ENCODE peak calls at places on chromosome 1, in four cellular contexts. X, I, V and R are unnamed samples.

GRCh38 chr1:109784551-109785252 is 21.0 kb upstream of the EPS8L3 start:
- DNase-seq in I (no peak), X (peak; percentile 17), V (no peak), R (no peak)

GRCh38 chr1:242454262-242455051 is 70.0 kb downstream of the PLD5 start:
- DNase-seq in X (no peak), V (peak; percentile 56), I (no peak), R (no peak)

GRCh38 chr1:92374211-92374610 is 75.4 kb downstream of the RPAP2 start:
- DNase-seq in X (no peak), I (no peak), V (no peak), R (no peak)

GRCh38 chr1:202234331-202235002 is 40.9 kb downstream of the LGR6 start:
- DNase-seq in X (no peak), I (no peak), V (no peak), R (no peak)

GRCh38 chr1:26336477-26337205 is 17.3 kb downstream of the CRYBG2 start:
- DNase-seq in V (peak; percentile 95), I (peak; percentile 89), X (peak; percentile 56), R (no peak)

GRCh38 chr1:86649618-86650017 is 54.8 kb upstream of the SH3GLB1 start:
- DNase-seq in X (no peak), V (no peak), I (no peak), R (no peak)

GRCh38 chr1:190429932-190430331 is 47.7 kb downstream of the BRINP3 start:
- DNase-seq in V (no peak), I (no peak), X (no peak), R (no peak)

GRCh38 chr1:243756529-243756928 is 93.5 kb downstream of the AKT3 start:
- DNase-seq in X (no peak), V (peak; percentile 6), I (no peak), R (no peak)

GRCh38 chr1:33036051-33036525 is 595 bp downstream of the AK2 start:
- DNase-seq in X (no peak), I (no peak), V (peak; percentile 40), R (no peak)

GRCh38 chr1:212860713-212861581 is 2.9 kb downstream of the FLVCR1 start:
- DNase-seq in V (no peak), I (no peak), X (no peak), R (no peak)

GRCh38 chr1:221794079-221794670 is 52.3 kb upstream of the DUSP10 start:
- DNase-seq in I (no peak), V (peak; percentile 47), X (no peak), R (no peak)

GRCh38 chr1:5849550-5849949 is 142.7 kb downstream of the NPHP4 start:
- DNase-seq in V (no peak), I (no peak), X (no peak), R (no peak)

GRCh38 chr1:44251989-44252625 is 38.8 kb downstream of the DMAP1 start:
- DNase-seq in X (no peak), I (no peak), V (no peak), R (no peak)

GRCh38 chr1:78649628-78650027 is at the start of gene IFI44:
- DNase-seq in X (peak; percentile 92), V (peak; percentile 75), I (peak; percentile 64), R (peak; percentile 49)

GRCh38 chr1:23103001-23103879 is 65.4 kb downstream of the LUZP1 start:
- DNase-seq in V (peak; percentile 76), X (no peak), I (no peak), R (no peak)

GRCh38 chr1:194544012-194544411 is 1357.6 kb upstream of the B3GALT2 start:
- DNase-seq in X (no peak), V (no peak), I (no peak), R (no peak)

GRCh38 chr1:110880708-110881374 is 7.9 kb downstream of the CD53 start:
- DNase-seq in V (peak; percentile 63), X (no peak), I (no peak), R (no peak)

GRCh38 chr1:243595527-243596206 is 254.4 kb downstream of the AKT3 start:
- DNase-seq in V (peak; percentile 95), X (no peak), I (no peak), R (no peak)

GRCh38 chr1:15364740-15365139 is 44.9 kb upstream of the EFHD2 start:
- DNase-seq in I (no peak), X (no peak), V (peak; percentile 52), R (no peak)

GRCh38 chr1:1550591-1551432 is 10.4 kb upstream of the TMEM240 start:
- DNase-seq in V (no peak), X (no peak), I (no peak), R (no peak)
- TF ChIP-seq CTCF in V (peak; percentile 26), X (peak; percentile 10), I (no peak), R (peak; percentile 45)

GRCh38 chr1:219544163-219544846 is 68.6 kb downstream of the ZC3H11B start:
- DNase-seq in X (no peak), V (no peak), I (no peak), R (no peak)
- TF ChIP-seq CTCF in X (no peak), V (no peak), I (no peak), R (peak; percentile 21)

DNA sequence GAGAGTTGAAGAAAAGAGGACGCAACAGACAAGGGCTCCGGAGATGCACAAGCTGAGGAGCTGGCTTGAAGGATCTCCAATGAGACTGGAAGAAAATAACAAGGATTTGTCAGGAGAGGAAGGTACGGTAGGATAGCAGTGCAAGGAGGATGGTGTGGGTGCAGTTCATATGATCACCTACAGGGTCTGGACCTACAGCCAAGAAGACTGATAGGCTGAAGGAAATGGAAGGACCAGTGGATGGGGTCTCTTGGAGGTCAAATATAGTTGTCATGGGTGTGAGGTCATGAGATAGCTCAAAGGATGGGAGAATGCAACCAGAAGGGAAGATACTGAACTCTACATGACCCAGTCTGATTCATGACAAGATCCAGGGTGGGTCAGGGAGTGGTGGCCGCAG is 15.2 kb upstream of the KANK4 start:
- DNase-seq in X (no peak), I (no peak), V (no peak), R (no peak)
- TF ChIP-seq CTCF in X (peak; percentile 12), I (no peak), V (peak; percentile 29), R (no peak)

GRCh38 chr1:114558548-114558947 is 22.9 kb downstream of the BCAS2 start:
- DNase-seq in X (no peak), V (peak; percentile 17), I (no peak), R (no peak)
- TF ChIP-seq CTCF in X (peak; percentile 22), V (peak; percentile 7), I (peak; percentile 65), R (peak; percentile 24)

GRCh38 chr1:246776923-246777322 is 52.7 kb downstream of the SCCPDH start:
- DNase-seq in V (no peak), X (no peak), I (no peak), R (no peak)
- TF ChIP-seq CTCF in V (no peak), X (no peak), I (no peak), R (no peak)

GRCh38 chr1:114669562-114670082 is at the start of gene DENND2C:
- DNase-seq in X (no peak), I (no peak), V (no peak), R (no peak)
- TF ChIP-seq CTCF in X (no peak), I (no peak), V (peak; percentile 3), R (peak; percentile 15)

GRCh38 chr1:158116768-158117167 is 63.9 kb upstream of the CD1D start:
- DNase-seq in X (no peak), I (no peak), V (no peak), R (no peak)

GRCh38 chr1:158112994-158113758 is 67.5 kb upstream of the CD1D start:
- DNase-seq in X (no peak), I (peak; percentile 22), V (peak; percentile 42), R (no peak)

GRCh38 chr1:158116311-158116710 is 64.4 kb upstream of the CD1D start:
- DNase-seq in I (no peak), V (no peak), X (no peak), R (no peak)

GRCh38 chr1:158115126-158115525 is 65.6 kb upstream of the CD1D start:
- DNase-seq in I (no peak), X (no peak), V (no peak), R (no peak)

DNA sequence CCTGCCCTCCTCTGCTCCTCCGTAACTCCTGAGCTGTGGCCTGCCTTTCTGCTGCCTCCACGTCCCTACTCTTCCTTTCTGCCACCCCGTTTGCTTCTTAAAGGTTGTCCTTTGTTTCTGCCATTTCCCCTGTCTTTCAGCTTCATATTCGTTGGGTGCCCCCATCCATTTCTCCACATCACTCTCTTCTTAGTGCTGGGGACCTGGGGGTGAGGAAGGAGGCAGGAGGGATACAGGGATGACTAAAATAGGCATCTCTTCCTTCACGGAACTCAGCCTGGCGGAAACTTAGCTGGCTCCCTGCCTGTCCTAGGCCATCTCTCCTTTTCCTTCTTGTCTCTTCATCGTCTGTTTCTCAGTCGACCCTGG is 67.0 kb upstream of the CD1D start:
- DNase-seq in V (no peak), I (no peak), X (no peak), R (no peak)
- TF ChIP-seq CTCF in V (no peak), I (no peak), X (no peak), R (no peak)

DNA sequence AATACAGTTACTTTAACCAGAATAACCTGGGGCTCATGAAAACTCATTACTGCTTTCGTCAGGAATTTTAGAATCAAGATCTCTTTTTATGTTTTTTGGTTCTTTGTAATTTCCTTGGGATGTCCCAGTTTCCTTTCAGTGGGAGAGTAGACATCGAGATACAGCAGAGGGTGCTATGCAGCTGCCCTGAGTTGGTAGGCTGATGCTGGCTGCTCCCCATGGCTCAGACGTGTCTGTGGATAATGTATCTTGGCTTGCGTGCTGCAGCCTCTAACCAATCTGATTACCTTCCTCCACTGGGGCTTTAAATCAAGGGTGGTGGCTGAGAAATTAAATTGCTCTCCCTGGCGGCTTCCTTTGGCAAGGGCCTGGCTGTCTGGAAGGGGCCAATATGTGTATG is 253.7 kb downstream of the CACNA1E start:
- DNase-seq in X (no peak), V (peak; percentile 27), I (no peak), R (no peak)
- TF ChIP-seq CTCF in X (no peak), V (no peak), I (no peak), R (no peak)

GRCh38 chr1:229378586-229379442 is 36.0 kb upstream of the CCSAP start:
- DNase-seq in V (no peak), X (no peak), I (no peak), R (no peak)
- TF ChIP-seq CTCF in V (no peak), X (no peak), I (no peak), R (no peak)

GRCh38 chr1:17184161-17184665 is 20.7 kb upstream of the PADI1 start:
- DNase-seq in X (no peak), V (no peak), I (no peak), R (no peak)

GRCh38 chr1:17186216-17186894 is 18.6 kb upstream of the PADI1 start:
- DNase-seq in V (no peak), X (no peak), I (no peak), R (no peak)

GRCh38 chr1:17185485-17185860 is 19.5 kb upstream of the PADI1 start:
- DNase-seq in V (no peak), X (no peak), I (no peak), R (no peak)

GRCh38 chr1:17183388-17184160 is 21.4 kb upstream of the PADI1 start:
- DNase-seq in I (no peak), X (no peak), V (no peak), R (no peak)

GRCh38 chr1:17184822-17185484 is 20.0 kb upstream of the PADI1 start:
- DNase-seq in I (no peak), V (no peak), X (no peak), R (no peak)
- TF ChIP-seq CTCF in I (no peak), V (no peak), X (no peak), R (no peak)